ENCODE peak calls at places on chromosomes 13 and 19, in seven cellular contexts. D is ovary; K is T-helper 2 cell; C is stimulated activated CD4-positive, alpha-beta T cell treated with anti-CD3 and anti-CD28 coated beads, TNF-alpha, amount 100 ng/mL, for 48 hours; J is left ventricle myocardium inferior; M is astrocyte of the spinal cord; B is left lung. L is an unnamed sample.

GRCh38 chr19:17577698-17578097 is 22.2 kb downstream of the COLGALT1 start:
- DNase-seq in D (no peak), K (no peak), C (no peak), J (no peak), M (no peak), B (no peak), L (no peak)

GRCh38 chr19:51127755-51128154 is 3.0 kb downstream of the SIGLEC9 start:
- DNase-seq in D (no peak), K (no peak), C (no peak), J (no peak), M (no peak), B (peak; percentile 69), L (no peak)

GRCh38 chr13:30881931-30882899 is 23.9 kb upstream of the MEDAG start:
- DNase-seq in D (no peak), K (no peak), C (no peak), J (no peak), M (no peak), B (no peak), L (no peak)

GRCh38 chr13:112060899-112061366 is 6.0 kb upstream of the SOX1 start:
- DNase-seq in D (no peak), K (no peak), C (no peak), J (no peak), M (no peak), B (no peak), L (no peak)

GRCh38 chr19:45972081-45972943 is 1.4 kb downstream of the NOVA2 start:
- DNase-seq in D (no peak), K (no peak), C (no peak), J (peak; percentile 21), M (no peak), B (no peak), L (peak; percentile 49)

GRCh38 chr19:28027116-28027515 is 1185.8 kb downstream of the UQCRFS1 start:
- DNase-seq in D (no peak), K (no peak), C (no peak), J (no peak), M (no peak), B (no peak), L (no peak)

GRCh38 chr13:27442071-27442647 is 8.2 kb downstream of the MTIF3 start:
- DNase-seq in D (no peak), K (no peak), C (peak; percentile 12), J (no peak), M (no peak), B (no peak), L (peak; percentile 63)

GRCh38 chr19:2507109-2507508 is 31.2 kb downstream of the GADD45B start:
- DNase-seq in D (no peak), K (no peak), C (no peak), J (no peak), M (peak; percentile 59), B (no peak), L (peak; percentile 56)

GRCh38 chr13:101115762-101116161 is 300.5 kb downstream of the NALCN start:
- DNase-seq in D (no peak), K (no peak), C (no peak), J (no peak), M (peak; percentile 70), B (no peak), L (no peak)

GRCh38 chr19:12720851-12721655 is 2.7 kb downstream of the TNPO2 start:
- DNase-seq in D (peak; percentile 64), K (no peak), C (no peak), J (no peak), M (peak; percentile 17), B (no peak), L (no peak)

GRCh38 chr13:63288576-63288975 is 1872.9 kb upstream of the PCDH20 start:
- DNase-seq in D (no peak), K (no peak), C (no peak), J (no peak), M (peak; percentile 13), B (no peak), L (no peak)

GRCh38 chr19:35642312-35642711 is 767 bp downstream of the ETV2 start:
- DNase-seq in D (no peak), K (no peak), C (no peak), J (no peak), M (no peak), B (no peak), L (no peak)